ENCODE peak calls at places on chromosome 5, in nine cellular contexts. W is adipocyte; X is KBM-7; Y is endothelial cell; P is MCF 10A; B is sciatic nerve; N is RWPE2; F is CD4-positive, alpha-beta memory T cell; I is stimulated activated CD8-positive, alpha-beta memory T cell treated with anti-CD3 and anti-CD28 coated beads, Interleukin-4, amount 100 ng/mL, for 24 hours. Q is an unnamed sample.

GRCh38 chr5:153623906-153624765 is 133.7 kb downstream of the GRIA1 start:
- DNase-seq in W (no peak), X (no peak), Y (no peak), P (peak), B (no peak), N (no peak), F (no peak), I (no peak), Q (no peak)

GRCh38 chr5:174523311-174524159 is 200.8 kb upstream of the MSX2 start:
- DNase-seq in W (no peak), X (no peak), Y (no peak), P (no peak), B (no peak), N (no peak), F (no peak), I (no peak), Q (peak)

GRCh38 chr5:116454417-116454927 is 120.2 kb downstream of the SEMA6A start:
- DNase-seq in W (peak), X (peak), Y (no peak), P (no peak), B (no peak), N (no peak), F (no peak), I (no peak), Q (no peak)

GRCh38 chr5:3251784-3252183 is 343.8 kb upstream of the IRX1 start:
- DNase-seq in W (no peak), X (no peak), Y (no peak), P (no peak), B (no peak), N (no peak), F (no peak), I (no peak), Q (no peak)

GRCh38 chr5:132495063-132495671 is 4.6 kb upstream of the IRF1 start:
- DNase-seq in W (no peak), X (no peak), Y (no peak), P (no peak), B (peak), N (peak), F (no peak), I (no peak), Q (no peak)

GRCh38 chr5:16931334-16932110 is 4.6 kb downstream of the MYO10 start:
- DNase-seq in W (no peak), X (no peak), Y (no peak), P (no peak), B (no peak), N (no peak), F (no peak), I (no peak), Q (peak)

GRCh38 chr5:179759961-179760541 is 27.4 kb downstream of the MAML1 start:
- DNase-seq in W (no peak), X (peak), Y (no peak), P (no peak), B (no peak), N (no peak), F (no peak), I (no peak), Q (no peak)

GRCh38 chr5:14429102-14429501 is 152.5 kb upstream of the OTULINL start:
- DNase-seq in W (no peak), X (no peak), Y (no peak), P (no peak), B (no peak), N (no peak), F (no peak), I (no peak), Q (no peak)

GRCh38 chr5:107365355-107366109 is 305.2 kb downstream of the EFNA5 start:
- DNase-seq in W (no peak), X (peak), Y (no peak), P (peak), B (no peak), N (no peak), F (no peak), I (no peak), Q (no peak)

GRCh38 chr5:125501396-125501795 is 755.0 kb upstream of the ZNF608 start:
- DNase-seq in W (peak), X (no peak), Y (no peak), P (no peak), B (no peak), N (no peak), F (no peak), I (no peak), Q (peak)

GRCh38 chr5:133882107-133882695 is 86.2 kb downstream of the C5orf15 start:
- DNase-seq in W (no peak), X (no peak), Y (no peak), P (no peak), B (no peak), N (peak), F (no peak), I (no peak), Q (no peak)

GRCh38 chr5:73088026-73088425 is 32.3 kb upstream of the TMEM171 start:
- DNase-seq in W (peak), X (no peak), Y (no peak), P (no peak), B (no peak), N (no peak), F (no peak), I (no peak), Q (no peak)

GRCh38 chr5:71998746-71999145 is 108.5 kb upstream of the MAP1B start:
- DNase-seq in W (no peak), X (no peak), Y (no peak), P (no peak), B (no peak), N (no peak), F (no peak), I (no peak), Q (no peak)

GRCh38 chr5:132294728-132295504 is 722 bp downstream of the SLC22A4 start:
- DNase-seq in W (peak), X (peak), Y (peak), P (peak), B (peak), N (peak), F (no peak), I (peak), Q (no peak)

GRCh38 chr5:38666668-38667498 is 110.4 kb upstream of the LIFR start:
- DNase-seq in W (peak), X (peak), Y (peak), P (peak), B (no peak), N (no peak), F (no peak), I (no peak), Q (peak)

GRCh38 chr5:128436825-128437224 is 101.2 kb downstream of the FBN2 start:
- DNase-seq in W (peak), X (no peak), Y (no peak), P (peak), B (no peak), N (no peak), F (no peak), I (no peak), Q (no peak)

GRCh38 chr5:112703866-112704820 is 33.5 kb upstream of the APC start:
- DNase-seq in W (no peak), X (peak), Y (no peak), P (peak), B (no peak), N (no peak), F (no peak), I (no peak), Q (no peak)

GRCh38 chr5:90037646-90038045 is 371.9 kb downstream of the CETN3 start:
- DNase-seq in W (peak), X (no peak), Y (no peak), P (no peak), B (no peak), N (no peak), F (no peak), I (no peak), Q (no peak)

GRCh38 chr5:126098330-126099017 is 324.7 kb upstream of the GRAMD2B start:
- DNase-seq in W (peak), X (no peak), Y (no peak), P (no peak), B (no peak), N (no peak), F (no peak), I (no peak), Q (no peak)

GRCh38 chr5:140151068-140151718 is 23.8 kb upstream of the CYSTM1 start:
- DNase-seq in W (no peak), X (no peak), Y (no peak), P (no peak), B (no peak), N (no peak), F (no peak), I (no peak), Q (no peak)

GRCh38 chr5:175460126-175460525 is 16.1 kb upstream of the DRD1 start:
- DNase-seq in W (peak), X (no peak), Y (no peak), P (peak), B (no peak), N (no peak), F (no peak), I (no peak), Q (no peak)

GRCh38 chr5:2066373-2066772 is 183.6 kb upstream of the IRX4 start:
- DNase-seq in W (no peak), X (no peak), Y (no peak), P (no peak), B (no peak), N (no peak), F (no peak), I (no peak), Q (no peak)

GRCh38 chr5:157167219-157167621 is 1.2 kb upstream of the GARIN3 start:
- DNase-seq in W (peak), X (no peak), Y (no peak), P (no peak), B (no peak), N (no peak), F (no peak), I (no peak), Q (no peak)

GRCh38 chr5:116494784-116495480 is 79.7 kb downstream of the SEMA6A start:
- DNase-seq in W (no peak), X (peak), Y (no peak), P (no peak), B (no peak), N (no peak), F (no peak), I (no peak), Q (no peak)

GRCh38 chr5:154570572-154571324 is 92.7 kb upstream of the HAND1 start:
- DNase-seq in W (no peak), X (no peak), Y (no peak), P (no peak), B (no peak), N (no peak), F (no peak), I (no peak), Q (no peak)

GRCh38 chr5:73435640-73436534 is 12.7 kb downstream of the FOXD1 start:
- DNase-seq in W (no peak), X (no peak), Y (no peak), P (no peak), B (no peak), N (no peak), F (no peak), I (no peak), Q (no peak)

GRCh38 chr5:82599030-82599429 is 320.9 kb upstream of the RPS23 start:
- DNase-seq in W (no peak), X (no peak), Y (no peak), P (peak), B (no peak), N (no peak), F (no peak), I (no peak), Q (no peak)

GRCh38 chr5:175765858-175766257 is 105.5 kb upstream of the CPLX2 start:
- DNase-seq in W (no peak), X (no peak), Y (no peak), P (no peak), B (no peak), N (no peak), F (no peak), I (no peak), Q (no peak)

Q was measured in T47D.